ENCODE peak calls at places on chromosome 12, in six cellular contexts. C is uterus, S is IMR-90, J is transverse colon, U is body of pancreas, Y is A549. B is an unnamed sample.

GRCh38 chr12:102300824-102301461 is 103.3 kb upstream of the PMCH start:
- DNase-seq in C (no peak), S (peak), J (no peak), U (peak), Y (peak), B (peak)

GRCh38 chr12:47317182-47317915 is 237.6 kb upstream of the AMIGO2 start:
- DNase-seq in C (no peak), S (no peak), J (no peak), U (no peak), Y (no peak), B (no peak)

GRCh38 chr12:118120579-118121363 is 15.2 kb upstream of the PEBP1 start:
- DNase-seq in C (peak), S (peak), J (peak), U (peak), Y (peak), B (peak)

GRCh38 chr12:94807951-94808350 is 157.6 kb upstream of the TMCC3 start:
- DNase-seq in C (no peak), S (no peak), J (no peak), U (no peak), Y (no peak), B (no peak)

GRCh38 chr12:122963928-122964240 is 2.4 kb downstream of the ABCB9 start:
- DNase-seq in C (no peak), S (peak), J (no peak), U (peak), Y (no peak), B (no peak)

GRCh38 chr12:131943389-131943788 is 6.4 kb upstream of the EP400 start:
- DNase-seq in C (no peak), S (no peak), J (peak), U (peak), Y (no peak), B (no peak)

GRCh38 chr12:124545508-124546418 is 21.6 kb downstream of the NCOR2 start:
- DNase-seq in C (no peak), S (peak), J (peak), U (no peak), Y (no peak), B (peak)

GRCh38 chr12:18306311-18306710 is 45.0 kb downstream of the PIK3C2G start:
- DNase-seq in C (no peak), S (no peak), J (no peak), U (no peak), Y (no peak), B (no peak)

DNA sequence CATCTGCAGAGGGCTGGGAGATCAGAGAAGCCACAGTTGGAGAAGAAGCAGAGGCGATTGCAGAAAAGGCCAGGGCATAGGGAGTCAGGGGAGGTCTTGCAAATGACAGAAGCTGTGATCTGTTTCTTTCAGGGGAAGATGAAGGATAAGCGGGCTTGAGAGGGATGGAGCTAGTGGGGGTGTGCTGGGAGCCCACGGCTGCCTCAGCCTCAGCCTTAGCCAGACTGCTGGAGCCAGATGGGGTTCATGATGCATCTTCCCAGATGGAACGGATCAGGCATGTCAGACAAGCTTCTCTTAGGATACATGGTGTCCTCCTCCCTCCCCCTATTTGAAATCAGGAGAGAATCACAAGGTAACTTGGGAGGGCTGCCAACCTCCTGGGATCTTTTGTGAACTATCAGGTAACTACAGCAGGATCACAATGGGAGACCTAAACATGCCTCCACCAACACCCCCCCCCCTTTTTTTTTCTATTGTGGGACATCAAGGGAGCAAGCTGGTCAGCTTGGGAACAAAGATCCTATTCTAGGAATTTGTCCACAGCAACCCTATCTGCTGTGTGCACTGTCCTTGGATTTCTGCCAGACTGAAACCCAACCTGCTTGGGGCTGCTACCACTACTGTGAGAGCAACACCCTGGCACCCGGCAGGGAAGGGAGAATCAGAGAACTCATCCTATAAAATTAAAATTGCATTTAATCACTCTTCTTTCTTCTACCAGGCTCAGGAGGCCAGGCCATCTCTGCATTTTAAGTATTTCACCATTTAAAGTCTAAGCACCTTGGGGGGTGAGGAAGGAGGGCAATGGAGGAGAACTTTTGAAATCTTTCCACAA is 10.7 kb upstream of the ATP2A2 start:
- DNase-seq in C (peak), S (peak), J (no peak), U (peak), Y (peak), B (peak)
- TF ChIP-seq POLR2A in C (no peak), S (no peak), J (no peak), U (no peak), Y (no peak), B (no peak)

GRCh38 chr12:4603946-4604345 is 41.9 kb downstream of the DYRK4 start:
- DNase-seq in C (no peak), S (no peak), J (no peak), U (no peak), Y (no peak), B (no peak)
- TF ChIP-seq POLR2A in C (no peak), S (no peak), J (no peak), U (no peak), Y (no peak), B (no peak)

GRCh38 chr12:55842681-55843429 is at the start of gene MMP19:
- DNase-seq in C (peak), S (peak), J (no peak), U (no peak), Y (no peak), B (no peak)
- TF ChIP-seq POLR2A in C (peak), S (peak), J (peak), U (peak), Y (no peak), B (no peak)

GRCh38 chr12:48851883-48852733 is at the start of gene DDX23:
- DNase-seq in C (peak), S (peak), J (peak), U (peak), Y (peak), B (peak)
- TF ChIP-seq POLR2A in C (peak), S (peak), J (peak), U (peak), Y (peak), B (peak)

GRCh38 chr12:107320929-107321618 is 227.7 kb upstream of the CRY1 start:
- DNase-seq in C (no peak), S (peak), J (peak), U (no peak), Y (peak), B (no peak)

GRCh38 chr12:107322063-107322462 is 228.7 kb upstream of the CRY1 start:
- DNase-seq in C (no peak), S (no peak), J (no peak), U (no peak), Y (no peak), B (no peak)

GRCh38 chr12:107319536-107320030 is 226.2 kb upstream of the CRY1 start:
- DNase-seq in C (no peak), S (no peak), J (no peak), U (no peak), Y (no peak), B (no peak)

GRCh38 chr12:107318804-107319535 is 225.6 kb upstream of the CRY1 start:
- DNase-seq in C (no peak), S (peak), J (peak), U (peak), Y (no peak), B (peak)

GRCh38 chr12:107320031-107320928 is 226.9 kb upstream of the CRY1 start:
- DNase-seq in C (no peak), S (peak), J (peak), U (peak), Y (peak), B (no peak)
- TF ChIP-seq POLR2A in C (no peak), S (no peak), J (no peak), U (no peak), Y (peak), B (no peak)